ENCODE peak calls at places on chromosomes 11 and 22, in ten cellular contexts. One of them, this sample, is unnamed.
A peak's percentile ranks its signal among the peaks of the same experiment; 100 is the strongest.

GRCh38 chr11:61732705-61733104 is 19.7 kb upstream of the MYRF start:
- DNase-seq in DND-41: no peak
- DNase-seq in IMR-90: peak; percentile 34
- DNase-seq in astrocyte of the spinal cord: no peak
- DNase-seq in left ventricle myocardium inferior: no peak
- DNase-seq in PC-3: peak; percentile 81
- DNase-seq in pancreas: no peak
- DNase-seq in right lobe of liver: no peak
- DNase-seq in BJ: no peak
- DNase-seq in suprapubic skin: no peak
- DNase-seq in this sample: no peak

GRCh38 chr11:126210871-126211235 is 597 bp downstream of the RPUSD4 start:
- DNase-seq in DND-41: no peak
- DNase-seq in IMR-90: no peak
- DNase-seq in astrocyte of the spinal cord: no peak
- DNase-seq in left ventricle myocardium inferior: no peak
- DNase-seq in PC-3: no peak
- DNase-seq in pancreas: no peak
- DNase-seq in right lobe of liver: no peak
- DNase-seq in BJ: no peak
- DNase-seq in suprapubic skin: no peak
- DNase-seq in this sample: no peak

GRCh38 chr11:47348859-47349258 is 3.6 kb downstream of the MYBPC3 start:
- DNase-seq in DND-41: peak; percentile 51
- DNase-seq in IMR-90: peak; percentile 22
- DNase-seq in astrocyte of the spinal cord: peak; percentile 16
- DNase-seq in left ventricle myocardium inferior: no peak
- DNase-seq in PC-3: peak; percentile 49
- DNase-seq in pancreas: no peak
- DNase-seq in right lobe of liver: peak; percentile 44
- DNase-seq in BJ: no peak
- DNase-seq in suprapubic skin: no peak
- DNase-seq in this sample: peak; percentile 13

GRCh38 chr11:100329352-100329751 is 357.7 kb upstream of the ARHGAP42 start:
- DNase-seq in DND-41: no peak
- DNase-seq in IMR-90: no peak
- DNase-seq in astrocyte of the spinal cord: no peak
- DNase-seq in left ventricle myocardium inferior: no peak
- DNase-seq in PC-3: no peak
- DNase-seq in pancreas: no peak
- DNase-seq in right lobe of liver: no peak
- DNase-seq in BJ: no peak
- DNase-seq in suprapubic skin: no peak
- DNase-seq in this sample: no peak

GRCh38 chr11:1573077-1573846 is 1.2 kb upstream of the DUSP8 start:
- DNase-seq in DND-41: no peak
- DNase-seq in IMR-90: no peak
- DNase-seq in astrocyte of the spinal cord: no peak
- DNase-seq in left ventricle myocardium inferior: no peak
- DNase-seq in PC-3: no peak
- DNase-seq in pancreas: peak; percentile 66
- DNase-seq in right lobe of liver: no peak
- DNase-seq in BJ: no peak
- DNase-seq in suprapubic skin: no peak
- DNase-seq in this sample: no peak

GRCh38 chr22:47605441-47605840 is 843.0 kb downstream of the TBC1D22A start:
- DNase-seq in DND-41: no peak
- DNase-seq in IMR-90: no peak
- DNase-seq in astrocyte of the spinal cord: no peak
- DNase-seq in left ventricle myocardium inferior: no peak
- DNase-seq in PC-3: no peak
- DNase-seq in pancreas: no peak
- DNase-seq in right lobe of liver: no peak
- DNase-seq in BJ: no peak
- DNase-seq in suprapubic skin: peak; percentile 44
- DNase-seq in this sample: peak; percentile 38

GRCh38 chr11:47784785-47785381 is 17.7 kb upstream of the FNBP4 start:
- DNase-seq in DND-41: no peak
- DNase-seq in IMR-90: no peak
- DNase-seq in astrocyte of the spinal cord: no peak
- DNase-seq in left ventricle myocardium inferior: no peak
- DNase-seq in PC-3: no peak
- DNase-seq in pancreas: no peak
- DNase-seq in right lobe of liver: no peak
- DNase-seq in BJ: no peak
- DNase-seq in suprapubic skin: no peak
- DNase-seq in this sample: no peak

GRCh38 chr11:119759324-119759723 is 30.3 kb upstream of the NECTIN1 start:
- DNase-seq in DND-41: no peak
- DNase-seq in IMR-90: peak; percentile 6
- DNase-seq in astrocyte of the spinal cord: peak; percentile 31
- DNase-seq in left ventricle myocardium inferior: no peak
- DNase-seq in PC-3: peak; percentile 65
- DNase-seq in pancreas: no peak
- DNase-seq in right lobe of liver: no peak
- DNase-seq in BJ: no peak
- DNase-seq in suprapubic skin: no peak
- DNase-seq in this sample: no peak

GRCh38 chr11:117701781-117702180 is 95.2 kb downstream of the DSCAML1 start:
- DNase-seq in DND-41: peak; percentile 54
- DNase-seq in IMR-90: no peak
- DNase-seq in astrocyte of the spinal cord: no peak
- DNase-seq in left ventricle myocardium inferior: no peak
- DNase-seq in PC-3: no peak
- DNase-seq in pancreas: no peak
- DNase-seq in right lobe of liver: no peak
- DNase-seq in BJ: no peak
- DNase-seq in suprapubic skin: no peak
- DNase-seq in this sample: no peak

GRCh38 chr11:121391914-121392313 is 60.2 kb upstream of the SORL1 start:
- DNase-seq in DND-41: no peak
- DNase-seq in IMR-90: no peak
- DNase-seq in astrocyte of the spinal cord: no peak
- DNase-seq in left ventricle myocardium inferior: no peak
- DNase-seq in PC-3: peak; percentile 95
- DNase-seq in pancreas: no peak
- DNase-seq in right lobe of liver: no peak
- DNase-seq in BJ: no peak
- DNase-seq in suprapubic skin: no peak
- DNase-seq in this sample: peak; percentile 72

GRCh38 chr11:123718075-123718868 is 23.2 kb downstream of the ZNF202 start:
- DNase-seq in DND-41: no peak
- DNase-seq in IMR-90: no peak
- DNase-seq in astrocyte of the spinal cord: no peak
- DNase-seq in left ventricle myocardium inferior: no peak
- DNase-seq in PC-3: peak; percentile 19
- DNase-seq in pancreas: no peak
- DNase-seq in right lobe of liver: no peak
- DNase-seq in BJ: no peak
- DNase-seq in suprapubic skin: no peak
- DNase-seq in this sample: no peak

GRCh38 chr11:112523477-112523876 is 262.8 kb upstream of the PLET1 start:
- DNase-seq in DND-41: peak; percentile 34
- DNase-seq in IMR-90: no peak
- DNase-seq in astrocyte of the spinal cord: peak; percentile 3
- DNase-seq in left ventricle myocardium inferior: peak; percentile 19
- DNase-seq in PC-3: no peak
- DNase-seq in pancreas: peak; percentile 33
- DNase-seq in right lobe of liver: no peak
- DNase-seq in BJ: no peak
- DNase-seq in suprapubic skin: no peak
- DNase-seq in this sample: no peak

GRCh38 chr11:113778111-113778910 is 1.3 kb upstream of the CLDN25 start:
- DNase-seq in DND-41: no peak
- DNase-seq in IMR-90: peak; percentile 38
- DNase-seq in astrocyte of the spinal cord: peak; percentile 30
- DNase-seq in left ventricle myocardium inferior: no peak
- DNase-seq in PC-3: peak; percentile 84
- DNase-seq in pancreas: peak; percentile 64
- DNase-seq in right lobe of liver: peak; percentile 63
- DNase-seq in BJ: peak; percentile 13
- DNase-seq in suprapubic skin: no peak
- DNase-seq in this sample: peak; percentile 72

GRCh38 chr11:110219011-110219785 is 77.2 kb downstream of the RDX start:
- DNase-seq in DND-41: no peak
- DNase-seq in IMR-90: peak; percentile 53
- DNase-seq in astrocyte of the spinal cord: peak; percentile 23
- DNase-seq in left ventricle myocardium inferior: no peak
- DNase-seq in PC-3: no peak
- DNase-seq in pancreas: no peak
- DNase-seq in right lobe of liver: no peak
- DNase-seq in BJ: no peak
- DNase-seq in suprapubic skin: no peak
- DNase-seq in this sample: no peak

GRCh38 chr11:69443138-69443967 is 38.1 kb upstream of the LINC01488 start:
- DNase-seq in DND-41: no peak
- DNase-seq in IMR-90: peak; percentile 94
- DNase-seq in astrocyte of the spinal cord: peak; percentile 96
- DNase-seq in left ventricle myocardium inferior: peak; percentile 93
- DNase-seq in PC-3: peak; percentile 96
- DNase-seq in pancreas: peak; percentile 80
- DNase-seq in right lobe of liver: peak; percentile 80
- DNase-seq in BJ: peak; percentile 71
- DNase-seq in suprapubic skin: peak; percentile 94
- DNase-seq in this sample: no peak
- H3K4me3 ChIP-seq in DND-41: no peak overlapping the region
- H3K4me3 ChIP-seq in IMR-90: peak overlapping the region; percentile 36
- H3K4me3 ChIP-seq in astrocyte of the spinal cord: peak overlapping the region; percentile 27
- H3K4me3 ChIP-seq in left ventricle myocardium inferior: peak overlapping the region; percentile 65
- H3K4me3 ChIP-seq in PC-3: peak overlapping the region; percentile 48
- H3K4me3 ChIP-seq in pancreas: no peak overlapping the region
- H3K4me3 ChIP-seq in right lobe of liver: no peak overlapping the region
- H3K4me3 ChIP-seq in BJ: peak overlapping the region; percentile 36
- H3K4me3 ChIP-seq in suprapubic skin: peak overlapping the region; percentile 51
- H3K4me3 ChIP-seq in this sample: no peak overlapping the region

DNA sequence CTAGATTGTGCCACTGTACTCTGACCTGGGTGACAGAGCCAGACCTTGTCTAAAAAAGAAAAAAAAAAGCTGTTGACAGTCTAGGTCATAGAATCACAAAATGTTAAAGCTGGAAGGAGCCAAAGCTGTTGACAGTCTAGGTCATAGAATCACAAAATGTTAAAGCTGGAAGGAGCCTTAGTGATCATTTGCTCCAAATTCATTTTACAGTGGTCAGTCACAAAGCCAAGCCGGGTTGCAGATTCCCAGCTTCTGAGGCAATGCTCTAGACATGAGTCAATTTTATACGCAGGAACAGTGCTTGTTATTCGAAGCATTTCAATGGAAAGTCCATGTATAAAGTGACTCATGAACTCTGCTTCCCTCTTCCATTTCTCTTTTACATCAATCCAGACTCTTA is 47.4 kb downstream of the SYT13 start:
- DNase-seq in DND-41: no peak
- DNase-seq in IMR-90: peak; percentile 84
- DNase-seq in astrocyte of the spinal cord: peak; percentile 70
- DNase-seq in left ventricle myocardium inferior: no peak
- DNase-seq in PC-3: peak; percentile 7
- DNase-seq in pancreas: no peak
- DNase-seq in right lobe of liver: no peak
- DNase-seq in BJ: no peak
- DNase-seq in suprapubic skin: no peak
- DNase-seq in this sample: no peak
- TF ChIP-seq CTCF in DND-41: no peak
- TF ChIP-seq CTCF in IMR-90: no peak
- TF ChIP-seq CTCF in astrocyte of the spinal cord: no peak
- TF ChIP-seq CTCF in left ventricle myocardium inferior: no peak
- TF ChIP-seq CTCF in PC-3: no peak
- TF ChIP-seq CTCF in pancreas: no peak
- TF ChIP-seq CTCF in right lobe of liver: no peak
- TF ChIP-seq CTCF in BJ: no peak
- TF ChIP-seq CTCF in suprapubic skin: no peak
- TF ChIP-seq CTCF in this sample: no peak

GRCh38 chr22:19176732-19177131 is 1.8 kb downstream of the SLC25A1 start:
- DNase-seq in DND-41: no peak
- DNase-seq in IMR-90: no peak
- DNase-seq in astrocyte of the spinal cord: no peak
- DNase-seq in left ventricle myocardium inferior: no peak
- DNase-seq in PC-3: no peak
- DNase-seq in pancreas: no peak
- DNase-seq in right lobe of liver: no peak
- DNase-seq in BJ: no peak
- DNase-seq in suprapubic skin: no peak
- DNase-seq in this sample: no peak
- H3K4me3 ChIP-seq in DND-41: no peak overlapping the region
- H3K4me3 ChIP-seq in IMR-90: no peak overlapping the region
- H3K4me3 ChIP-seq in astrocyte of the spinal cord: peak overlapping the region; percentile 53
- H3K4me3 ChIP-seq in left ventricle myocardium inferior: peak overlapping the region; percentile 97
- H3K4me3 ChIP-seq in PC-3: peak overlapping the region; percentile 88
- H3K4me3 ChIP-seq in pancreas: no peak overlapping the region
- H3K4me3 ChIP-seq in right lobe of liver: peak overlapping the region; percentile 89
- H3K4me3 ChIP-seq in BJ: no peak overlapping the region
- H3K4me3 ChIP-seq in suprapubic skin: no peak overlapping the region
- H3K4me3 ChIP-seq in this sample: peak overlapping the region; percentile 70

GRCh38 chr22:33519140-33519973 is 400.9 kb downstream of the LARGE1 start:
- DNase-seq in DND-41: no peak
- DNase-seq in IMR-90: peak; percentile 61
- DNase-seq in astrocyte of the spinal cord: peak; percentile 46
- DNase-seq in left ventricle myocardium inferior: no peak
- DNase-seq in PC-3: peak; percentile 4
- DNase-seq in pancreas: peak; percentile 23
- DNase-seq in right lobe of liver: no peak
- DNase-seq in BJ: no peak
- DNase-seq in suprapubic skin: no peak
- DNase-seq in this sample: peak; percentile 13
- TF ChIP-seq CTCF in DND-41: peak; percentile 64
- TF ChIP-seq CTCF in IMR-90: peak; percentile 73
- TF ChIP-seq CTCF in astrocyte of the spinal cord: peak; percentile 39
- TF ChIP-seq CTCF in left ventricle myocardium inferior: peak; percentile 72
- TF ChIP-seq CTCF in PC-3: no peak
- TF ChIP-seq CTCF in pancreas: peak; percentile 41
- TF ChIP-seq CTCF in right lobe of liver: peak; percentile 68
- TF ChIP-seq CTCF in BJ: peak; percentile 65
- TF ChIP-seq CTCF in suprapubic skin: peak; percentile 47
- TF ChIP-seq CTCF in this sample: peak; percentile 56

DNA sequence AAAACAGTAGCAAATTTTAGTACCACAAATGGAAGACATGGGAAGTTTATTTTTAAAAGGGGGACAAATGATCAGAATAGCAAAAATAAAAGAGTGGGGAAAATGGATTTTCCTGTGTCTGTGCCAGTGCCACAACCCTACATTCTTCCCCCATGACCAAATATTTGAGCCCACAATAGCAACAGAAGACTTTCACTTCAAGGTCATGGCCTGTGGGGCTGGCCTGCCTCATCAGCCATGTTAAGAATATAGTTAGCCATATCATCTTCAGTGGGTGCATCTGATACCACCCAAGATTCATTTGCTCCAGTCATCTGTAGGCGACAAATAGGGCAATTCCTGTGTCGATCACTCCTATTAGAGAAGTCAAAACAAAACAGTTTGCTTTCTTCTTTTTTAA is 26.3 kb downstream of the RNF141 start:
- DNase-seq in DND-41: no peak
- DNase-seq in IMR-90: peak; percentile 14
- DNase-seq in astrocyte of the spinal cord: no peak
- DNase-seq in left ventricle myocardium inferior: no peak
- DNase-seq in PC-3: no peak
- DNase-seq in pancreas: no peak
- DNase-seq in right lobe of liver: no peak
- DNase-seq in BJ: no peak
- DNase-seq in suprapubic skin: no peak
- DNase-seq in this sample: no peak
- H3K4me3 ChIP-seq in DND-41: no peak overlapping the region
- H3K4me3 ChIP-seq in IMR-90: no peak overlapping the region
- H3K4me3 ChIP-seq in astrocyte of the spinal cord: no peak overlapping the region
- H3K4me3 ChIP-seq in left ventricle myocardium inferior: no peak overlapping the region
- H3K4me3 ChIP-seq in PC-3: no peak overlapping the region
- H3K4me3 ChIP-seq in pancreas: no peak overlapping the region
- H3K4me3 ChIP-seq in right lobe of liver: no peak overlapping the region
- H3K4me3 ChIP-seq in BJ: no peak overlapping the region
- H3K4me3 ChIP-seq in suprapubic skin: no peak overlapping the region
- H3K4me3 ChIP-seq in this sample: no peak overlapping the region

GRCh38 chr22:17205432-17205831 is 13.8 kb downstream of the ADA2 start:
- DNase-seq in DND-41: no peak
- DNase-seq in IMR-90: no peak
- DNase-seq in astrocyte of the spinal cord: no peak
- DNase-seq in left ventricle myocardium inferior: no peak
- DNase-seq in PC-3: no peak
- DNase-seq in pancreas: no peak
- DNase-seq in right lobe of liver: no peak
- DNase-seq in BJ: no peak
- DNase-seq in suprapubic skin: no peak
- DNase-seq in this sample: no peak
- TF ChIP-seq CTCF in DND-41: peak; percentile 20
- TF ChIP-seq CTCF in IMR-90: no peak
- TF ChIP-seq CTCF in astrocyte of the spinal cord: peak; percentile 7
- TF ChIP-seq CTCF in left ventricle myocardium inferior: no peak
- TF ChIP-seq CTCF in PC-3: no peak
- TF ChIP-seq CTCF in pancreas: no peak
- TF ChIP-seq CTCF in right lobe of liver: peak; percentile 10
- TF ChIP-seq CTCF in BJ: no peak
- TF ChIP-seq CTCF in suprapubic skin: no peak
- TF ChIP-seq CTCF in this sample: peak; percentile 34

This sample was measured in LNCaP clone FGC.